ENCODE peak calls at places on chromosomes 12 and 14, in five cellular contexts. A is activated CD8-positive, alpha-beta memory T cell treated with anti-CD3 and anti-CD28 coated beads, Interleukin-2, amount 50 U/mL, for 4 hours; K is activated T-cell treated with anti-CD3 and anti-CD28 coated beads for 48 hours; M is germinal center; F is cardiac muscle cell. V is an unnamed sample.
A peak's percentile ranks its signal among the peaks of the same experiment; 100 is the strongest.

GRCh38 chr12:26044007-26044394 is 80.8 kb downstream of the BHLHE41 start:
- DNase-seq in A (no peak), K (no peak), M (no peak), F (peak; percentile 53), V (no peak)

GRCh38 chr14:24439830-24440605 is 2.6 kb downstream of the SDR39U1 start:
- DNase-seq in A (no peak), K (no peak), M (no peak), F (no peak), V (no peak)

GRCh38 chr14:61461808-61462275 is 140.5 kb downstream of the PRKCH start:
- DNase-seq in A (no peak), K (no peak), M (peak; percentile 63), F (peak; percentile 91), V (peak; percentile 56)

GRCh38 chr12:76544601-76545261 is 14.8 kb downstream of the OSBPL8 start:
- DNase-seq in A (no peak), K (no peak), M (no peak), F (no peak), V (no peak)

GRCh38 chr14:76309572-76310551 is 66.1 kb upstream of the ESRRB start:
- DNase-seq in A (no peak), K (no peak), M (no peak), F (peak; percentile 14), V (no peak)

GRCh38 chr14:57637901-57638300 is 144.2 kb upstream of the CCDC198 start:
- DNase-seq in A (no peak), K (no peak), M (no peak), F (no peak), V (no peak)

GRCh38 chr14:37763266-37763665 is 167.8 kb downstream of the TTC6 start:
- DNase-seq in A (no peak), K (no peak), M (no peak), F (no peak), V (no peak)

GRCh38 chr12:28782812-28783211 is 366.3 kb upstream of the FAR2 start:
- DNase-seq in A (no peak), K (no peak), M (no peak), F (no peak), V (no peak)

GRCh38 chr14:35944847-35945246 is 118.7 kb downstream of the BRMS1L start:
- DNase-seq in A (no peak), K (no peak), M (peak; percentile 13), F (no peak), V (peak; percentile 13)

GRCh38 chr12:28191018-28191595 is 851 bp downstream of the CCDC91 start:
- DNase-seq in A (peak; percentile 28), K (peak; percentile 20), M (peak; percentile 5), F (no peak), V (no peak)

GRCh38 chr14:23568600-23569310 is 1.2 kb upstream of the AP1G2 start:
- DNase-seq in A (no peak), K (no peak), M (no peak), F (no peak), V (peak; percentile 69)

GRCh38 chr14:22168092-22168955 is 420.7 kb downstream of the DAD1 start:
- DNase-seq in A (no peak), K (no peak), M (no peak), F (peak; percentile 8), V (no peak)

GRCh38 chr12:129614221-129614885 is 289.5 kb downstream of the TMEM132D start:
- DNase-seq in A (no peak), K (no peak), M (no peak), F (no peak), V (no peak)

GRCh38 chr14:49194067-49194466 is 392.1 kb downstream of the RPS29 start:
- DNase-seq in A (no peak), K (no peak), M (no peak), F (no peak), V (no peak)

GRCh38 chr12:128449146-128449894 is 182.3 kb downstream of the TMEM132C start:
- DNase-seq in A (no peak), K (no peak), M (no peak), F (no peak), V (no peak)

GRCh38 chr12:49446571-49446970 is 79.3 kb downstream of the SPATS2 start:
- DNase-seq in A (no peak), K (no peak), M (no peak), F (no peak), V (no peak)

GRCh38 chr14:86646688-86647687 is 1117.0 kb downstream of the FLRT2 start:
- DNase-seq in A (no peak), K (no peak), M (no peak), F (peak; percentile 19), V (no peak)

GRCh38 chr12:127528576-127528975 is 738.4 kb upstream of the TMEM132C start:
- DNase-seq in A (no peak), K (no peak), M (no peak), F (no peak), V (no peak)

GRCh38 chr12:132545183-132545953 is 55.4 kb downstream of the FBRSL1 start:
- DNase-seq in A (no peak), K (no peak), M (no peak), F (no peak), V (no peak)

GRCh38 chr12:122964439-122965257 is 1.6 kb downstream of the ABCB9 start:
- DNase-seq in A (no peak), K (no peak), M (no peak), F (no peak), V (no peak)

GRCh38 chr14:39246618-39247017 is 12.9 kb downstream of the MIA2 start:
- DNase-seq in A (no peak), K (no peak), M (no peak), F (no peak), V (no peak)

GRCh38 chr14:64518229-64518628 is 13.7 kb downstream of the ZBTB1 start:
- DNase-seq in A (no peak), K (no peak), M (no peak), F (no peak), V (no peak)

GRCh38 chr14:68137704-68138619 is 318.4 kb downstream of the RAD51B start:
- DNase-seq in A (no peak), K (no peak), M (no peak), F (peak; percentile 89), V (no peak)

GRCh38 chr14:22370084-22370847 is 218.8 kb downstream of the DAD1 start:
- DNase-seq in A (no peak), K (no peak), M (no peak), F (peak; percentile 6), V (no peak)

GRCh38 chr12:71295913-71296312 is 138.1 kb upstream of the TSPAN8 start:
- DNase-seq in A (no peak), K (no peak), M (no peak), F (peak; percentile 10), V (no peak)

GRCh38 chr12:104370989-104371870 is 67.7 kb downstream of the EID3 start:
- DNase-seq in A (no peak), K (no peak), M (no peak), F (peak; percentile 54), V (peak; percentile 12)

V was measured in endothelial cell.